ENCODE peak calls at places on chromosomes 1 and 21, in five cellular contexts. V is mammary epithelial cell; Q is T47D; J is stimulated activated CD4-positive, alpha-beta T cell treated with anti-CD3 and anti-CD28 coated beads, Interleukin-4, amount 100 ng/mL, for 1 hour; I is mucosa of descending colon. E is an unnamed sample.

GRCh38 chr1:161309868-161310267 is at the start of gene MPZ:
- DNase-seq in V (no peak), Q (no peak), J (no peak), I (no peak), E (no peak)

GRCh38 chr1:89832481-89833127 is 11.8 kb downstream of the LRRC8D start:
- DNase-seq in V (no peak), Q (no peak), J (no peak), I (no peak), E (no peak)

GRCh38 chr1:1407101-1407956 is at the start of gene MRPL20:
- DNase-seq in V (peak), Q (peak), J (peak), I (peak), E (peak)

GRCh38 chr21:39451332-39452206 is at the start of gene SH3BGR:
- DNase-seq in V (peak), Q (peak), J (no peak), I (no peak), E (peak)

GRCh38 chr1:63624911-63625310 is 31.7 kb downstream of the PGM1 start:
- DNase-seq in V (no peak), Q (no peak), J (no peak), I (no peak), E (no peak)

GRCh38 chr1:30422251-30422650 is 301.1 kb downstream of the MATN1 start:
- DNase-seq in V (no peak), Q (no peak), J (no peak), I (no peak), E (no peak)

GRCh38 chr1:39261712-39262221 is 57.3 kb downstream of the MACF1 start:
- DNase-seq in V (no peak), Q (no peak), J (no peak), I (no peak), E (no peak)

GRCh38 chr1:14112613-14113012 is 412.6 kb downstream of the PRDM2 start:
- DNase-seq in V (no peak), Q (no peak), J (no peak), I (no peak), E (no peak)

GRCh38 chr21:41489329-41489728 is 18.6 kb downstream of the TMPRSS2 start:
- DNase-seq in V (no peak), Q (no peak), J (no peak), I (no peak), E (no peak)